ENCODE peak calls at places on chromosomes 11 and 22, in seven cellular contexts. U, Q, A, I, Y, W and B are unnamed samples.

GRCh38 chr11:1153951-1154487 is 3.7 kb upstream of the MUC5AC start:
- DNase-seq in W (peak; percentile 44), Q (no peak), A (peak; percentile 90), I (peak; percentile 34), Y (no peak), U (no peak), B (peak; percentile 26)

GRCh38 chr22:50201191-50202129 is 649 bp downstream of the SELENOO start:
- DNase-seq in I (no peak), Q (no peak), Y (no peak), U (no peak), A (no peak), W (no peak), B (no peak)

GRCh38 chr11:106914409-106914808 is 103.9 kb downstream of the GUCY1A2 start:
- DNase-seq in I (no peak), Q (no peak), U (no peak), W (no peak), Y (no peak), A (no peak), B (no peak)

GRCh38 chr22:46054091-46054877 is 77.3 kb upstream of the WNT7B start:
- DNase-seq in W (peak; percentile 67), A (peak; percentile 74), Q (peak; percentile 78), I (peak; percentile 88), U (peak; percentile 82), Y (peak; percentile 86), B (peak; percentile 66)

GRCh38 chr11:117187799-117188481 is 9.4 kb downstream of the SIDT2 start:
- DNase-seq in A (peak; percentile 14), W (peak; percentile 18), I (peak; percentile 12), U (no peak), Q (no peak), Y (no peak), B (no peak)

GRCh38 chr22:26483043-26483438 is 542 bp downstream of the HPS4 start:
- DNase-seq in Q (no peak), U (no peak), A (no peak), I (no peak), Y (no peak), W (no peak), B (no peak)

GRCh38 chr11:10114593-10115404 is 179.2 kb downstream of the SBF2 start:
- DNase-seq in I (no peak), Q (no peak), Y (no peak), A (no peak), W (no peak), U (no peak), B (peak; percentile 9)

GRCh38 chr11:36288442-36289225 is 590 bp downstream of the COMMD9 start:
- DNase-seq in Q (no peak), W (no peak), U (no peak), I (no peak), Y (no peak), A (no peak), B (no peak)

GRCh38 chr11:6843670-6844069 is 1.8 kb upstream of the OR10A5 start:
- DNase-seq in Q (peak; percentile 34), W (no peak), Y (no peak), U (no peak), A (no peak), I (no peak), B (peak; percentile 5)

GRCh38 chr11:70729949-70730348 is 331.6 kb downstream of the CTTN start:
- DNase-seq in W (no peak), U (no peak), A (no peak), Y (no peak), I (no peak), Q (no peak), B (no peak)

GRCh38 chr11:40384991-40385390 is 1074.5 kb downstream of the LRRC4C start:
- DNase-seq in W (no peak), A (no peak), Q (no peak), U (no peak), I (no peak), Y (no peak), B (no peak)

GRCh38 chr11:60929774-60930173 is 5.5 kb downstream of the TMEM132A start:
- DNase-seq in Q (no peak), I (no peak), U (no peak), W (no peak), Y (no peak), A (no peak), B (no peak)

GRCh38 chr11:100674212-100674611 is 12.9 kb upstream of the ARHGAP42 start:
- DNase-seq in Q (no peak), Y (no peak), I (no peak), U (no peak), W (no peak), A (no peak), B (no peak)

GRCh38 chr11:75475767-75476650 is 43.0 kb upstream of the KLHL35 start:
- DNase-seq in W (peak; percentile 60), I (peak; percentile 60), Y (peak; percentile 39), Q (no peak), A (no peak), U (no peak), B (peak; percentile 52)

GRCh38 chr11:37770145-37770544 is 1172.1 kb upstream of the RAG2 start:
- DNase-seq in I (no peak), U (no peak), W (no peak), Y (no peak), A (no peak), Q (no peak), B (no peak)

GRCh38 chr11:105244157-105244820 is 104.7 kb upstream of the CARD18 start:
- DNase-seq in Q (no peak), U (peak; percentile 90), W (peak; percentile 39), A (no peak), Y (peak; percentile 48), I (no peak), B (peak; percentile 17)

GRCh38 chr11:30984442-30984816 is 385.1 kb downstream of the DCDC1 start:
- DNase-seq in A (no peak), W (no peak), Y (peak; percentile 27), Q (no peak), I (no peak), U (no peak), B (no peak)

GRCh38 chr22:29030618-29031235 is 30.9 kb downstream of the C22orf31 start:
- DNase-seq in I (peak; percentile 88), Q (no peak), A (peak; percentile 86), U (no peak), W (peak; percentile 44), Y (peak; percentile 87), B (peak; percentile 89)

GRCh38 chr11:47536925-47537324 is 16.0 kb downstream of the CELF1 start:
- DNase-seq in Y (no peak), I (no peak), W (no peak), U (no peak), Q (no peak), A (no peak), B (no peak)

GRCh38 chr11:100709233-100709999 is 22.3 kb downstream of the ARHGAP42 start:
- DNase-seq in U (no peak), I (no peak), Y (no peak), Q (no peak), A (no peak), W (no peak), B (no peak)

GRCh38 chr22:44964722-44965078 is 45.1 kb downstream of the PHF21B start:
- DNase-seq in A (no peak), Y (no peak), I (no peak), U (no peak), Q (no peak), W (no peak), B (no peak)

GRCh38 chr11:35274909-35275807 is 136.2 kb downstream of the CD44 start:
- DNase-seq in U (no peak), Y (peak; percentile 35), Q (no peak), I (no peak), A (peak; percentile 79), W (peak; percentile 64), B (no peak)

GRCh38 chr11:117328414-117329010 is 858 bp downstream of the CEP164 start:
- DNase-seq in A (no peak), Q (no peak), Y (peak; percentile 45), I (peak; percentile 54), U (no peak), W (peak; percentile 53), B (peak; percentile 9)

GRCh38 chr11:123434262-123434661 is 4.2 kb downstream of the GRAMD1B start:
- DNase-seq in A (no peak), U (peak; percentile 18), W (no peak), Q (peak; percentile 47), I (no peak), Y (no peak), B (peak; percentile 19)

DNA sequence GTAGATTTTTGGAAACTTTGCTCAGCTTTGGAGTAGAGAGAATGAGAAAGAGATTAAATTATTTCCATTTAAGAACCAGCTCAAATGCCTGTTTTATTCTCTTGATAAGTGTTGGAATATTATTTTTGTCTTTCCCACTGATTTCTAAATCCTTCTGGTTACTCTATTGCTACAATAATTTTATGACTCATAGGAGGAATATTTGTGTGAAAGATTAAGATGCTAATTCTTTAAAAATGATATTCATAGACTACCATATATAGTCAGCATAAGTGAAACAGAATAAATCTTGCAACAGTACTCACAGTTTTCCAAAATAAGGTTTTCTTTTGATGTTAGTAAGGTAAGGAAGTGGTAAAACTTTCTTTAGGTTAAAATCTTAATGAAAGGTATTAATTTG is 60.9 kb downstream of the YAP1 start:
- DNase-seq in Y (no peak), Q (no peak), I (no peak), A (no peak), U (no peak), W (no peak), B (no peak)
- H3K4me1 ChIP-seq in Y (peaks cover 16% of the 10 kb centered on the region), Q (no peaks in the 10 kb centered on the region), I (peaks cover 10% of the 10 kb centered on the region), A (no peaks in the 10 kb centered on the region), U (no peaks in the 10 kb centered on the region), W (no peaks in the 10 kb centered on the region), B (no peaks in the 10 kb centered on the region)

GRCh38 chr11:33867566-33867965 is 24.3 kb downstream of the LMO2 start:
- DNase-seq in Y (no peak), U (no peak), A (no peak), I (no peak), W (no peak), Q (no peak), B (no peak)
- H3K4me3 ChIP-seq in Y (no peak overlapping the region), U (no peak overlapping the region), A (no peak overlapping the region), I (no peak overlapping the region), W (peak overlapping the region; percentile 52), Q (no peak overlapping the region), B (no peak overlapping the region)

DNA sequence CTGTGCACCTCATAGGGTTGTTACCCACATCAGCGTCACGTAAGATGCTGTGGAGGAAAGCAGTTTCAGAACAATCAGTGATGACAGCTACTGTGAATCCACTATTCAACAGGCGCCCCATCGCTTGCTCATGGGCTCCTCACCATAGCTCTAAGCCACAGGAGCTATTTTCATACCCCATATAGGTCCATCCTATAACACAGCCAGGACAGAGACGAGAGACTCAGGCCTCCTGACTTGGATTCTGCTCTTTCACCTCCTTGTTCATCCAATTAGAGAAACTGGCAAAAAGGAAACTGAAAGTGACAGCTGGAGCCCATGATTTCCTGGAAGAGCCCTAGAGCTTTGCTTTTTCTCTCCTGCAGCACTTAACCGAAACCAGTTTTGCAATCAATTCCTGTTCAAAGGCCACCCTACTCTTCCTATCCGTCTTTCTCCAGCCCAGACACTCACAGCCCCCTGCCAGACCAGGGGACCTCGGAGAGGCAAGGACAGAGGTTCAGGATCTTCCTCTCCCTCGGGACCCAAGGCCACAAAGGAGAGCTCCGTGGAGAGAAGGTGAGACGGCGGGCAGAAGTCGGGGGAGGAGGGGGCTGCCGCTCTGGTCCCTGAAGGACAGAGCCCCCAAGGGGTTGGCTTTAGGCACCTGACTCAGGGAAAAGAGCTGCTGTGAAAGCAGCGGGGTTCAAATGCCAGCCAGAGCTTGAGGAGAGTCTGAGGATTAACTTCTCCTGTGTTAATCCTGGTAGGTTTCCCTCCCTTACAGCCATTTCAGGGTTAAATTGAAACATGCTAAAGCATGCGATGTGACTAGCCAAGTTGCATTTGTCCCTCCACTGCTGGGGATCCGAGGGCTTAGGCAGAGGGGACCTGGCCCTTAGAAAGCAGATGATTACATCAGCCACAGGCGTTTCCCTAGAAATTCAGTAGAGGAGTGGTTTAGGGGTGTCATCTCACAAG is at the start of gene APOL6:
- DNase-seq in A (peak; percentile 39), W (no peak), Q (no peak), I (peak; percentile 56), Y (peak; percentile 62), U (peak; percentile 86), B (peak; percentile 33)
- H3K4me1 ChIP-seq in A (no peaks in the 10 kb centered on the region), W (no peaks in the 10 kb centered on the region), Q (no peaks in the 10 kb centered on the region), I (peaks cover 8% of the 10 kb centered on the region), Y (peaks cover 43% of the 10 kb centered on the region), U (peaks cover 9% of the 10 kb centered on the region), B (peaks cover 14% of the 10 kb centered on the region)

GRCh38 chr11:65609236-65609635 is 4.8 kb downstream of the MAP3K11 start:
- DNase-seq in A (no peak), Q (no peak), I (no peak), U (no peak), Y (no peak), W (no peak), B (no peak)
- H3K4me3 ChIP-seq in A (no peak overlapping the region), Q (no peak overlapping the region), I (no peak overlapping the region), U (no peak overlapping the region), Y (no peak overlapping the region), W (no peak overlapping the region), B (no peak overlapping the region)